ENCODE peak calls at places on chromosomes 5 and 9, in ten cellular contexts. N, K, Q, Z, X, Y, W, V, E and P are unnamed samples.
A peak's percentile ranks its signal among the peaks of the same experiment; 100 is the strongest.

GRCh38 chr5:78816143-78816765 is 167.7 kb upstream of the LHFPL2 start:
- DNase-seq in N (no peak), Z (no peak), X (no peak), E (no peak), V (no peak), Y (no peak), W (no peak), K (no peak), Q (no peak), P (peak; percentile 50)

GRCh38 chr5:10724799-10725507 is 36.1 kb downstream of the DAP start:
- DNase-seq in Q (no peak), Y (peak; percentile 76), E (no peak), V (peak; percentile 26), X (peak; percentile 65), W (peak; percentile 31), N (no peak), Z (peak; percentile 88), K (no peak), P (peak; percentile 95)

GRCh38 chr9:131657031-131657377 is 82.9 kb downstream of the RAPGEF1 start:
- DNase-seq in E (no peak), Q (no peak), Z (no peak), V (peak; percentile 47), K (no peak), W (no peak), Y (no peak), X (no peak), N (peak; percentile 61), P (no peak)

GRCh38 chr9:129073404-129073803 is 7.5 kb upstream of the DOLPP1 start:
- DNase-seq in W (no peak), N (no peak), Q (no peak), X (no peak), Y (no peak), V (no peak), E (no peak), Z (no peak), K (no peak), P (no peak)

GRCh38 chr5:61467766-61468482 is 135.9 kb downstream of the ZSWIM6 start:
- DNase-seq in X (no peak), Y (no peak), Z (peak; percentile 55), Q (no peak), K (no peak), N (no peak), V (no peak), W (no peak), E (no peak), P (peak; percentile 90)

GRCh38 chr9:127808347-127809001 is 5.8 kb downstream of the FPGS start:
- DNase-seq in K (no peak), Z (no peak), N (no peak), X (no peak), Q (no peak), W (no peak), V (no peak), Y (no peak), E (no peak), P (no peak)

GRCh38 chr9:3028535-3028934 is 184.6 kb upstream of the PUM3 start:
- DNase-seq in Z (no peak), X (no peak), W (no peak), Y (no peak), N (no peak), V (no peak), E (no peak), K (no peak), Q (no peak), P (peak; percentile 3)

GRCh38 chr5:55821731-55822512 is 29.2 kb upstream of the IL31RA start:
- DNase-seq in Q (peak; percentile 51), E (peak; percentile 40), Y (no peak), W (no peak), Z (peak; percentile 39), X (no peak), N (no peak), K (peak; percentile 77), V (no peak), P (peak; percentile 33)

GRCh38 chr5:83925952-83926351 is 205.3 kb upstream of the HAPLN1 start:
- DNase-seq in X (no peak), E (peak; percentile 21), Y (no peak), Z (no peak), W (no peak), N (no peak), K (no peak), Q (no peak), V (no peak), P (peak; percentile 30)

GRCh38 chr5:128216860-128217531 is 133.4 kb downstream of the SLC12A2 start:
- DNase-seq in E (no peak), N (no peak), X (peak; percentile 28), V (no peak), Z (peak; percentile 97), Q (no peak), K (no peak), Y (no peak), W (no peak), P (peak; percentile 95)

GRCh38 chr9:135716045-135716444 is 14.1 kb downstream of the KCNT1 start:
- DNase-seq in Y (no peak), N (no peak), K (no peak), X (no peak), E (no peak), Q (no peak), W (no peak), Z (no peak), V (no peak), P (no peak)
- H3K27me3 ChIP-seq in Y (no peaks in the 10 kb centered on the region), N (no peaks in the 10 kb centered on the region), K (peaks cover 11% of the 10 kb centered on the region), X (peaks cover 89% of the 10 kb centered on the region), E (peaks cover 35% of the 10 kb centered on the region), Q (peaks cover 6% of the 10 kb centered on the region), W (no peaks in the 10 kb centered on the region), Z (peaks cover 22% of the 10 kb centered on the region), V (peaks cover 72% of the 10 kb centered on the region), P (peaks cover 8% of the 10 kb centered on the region)

DNA sequence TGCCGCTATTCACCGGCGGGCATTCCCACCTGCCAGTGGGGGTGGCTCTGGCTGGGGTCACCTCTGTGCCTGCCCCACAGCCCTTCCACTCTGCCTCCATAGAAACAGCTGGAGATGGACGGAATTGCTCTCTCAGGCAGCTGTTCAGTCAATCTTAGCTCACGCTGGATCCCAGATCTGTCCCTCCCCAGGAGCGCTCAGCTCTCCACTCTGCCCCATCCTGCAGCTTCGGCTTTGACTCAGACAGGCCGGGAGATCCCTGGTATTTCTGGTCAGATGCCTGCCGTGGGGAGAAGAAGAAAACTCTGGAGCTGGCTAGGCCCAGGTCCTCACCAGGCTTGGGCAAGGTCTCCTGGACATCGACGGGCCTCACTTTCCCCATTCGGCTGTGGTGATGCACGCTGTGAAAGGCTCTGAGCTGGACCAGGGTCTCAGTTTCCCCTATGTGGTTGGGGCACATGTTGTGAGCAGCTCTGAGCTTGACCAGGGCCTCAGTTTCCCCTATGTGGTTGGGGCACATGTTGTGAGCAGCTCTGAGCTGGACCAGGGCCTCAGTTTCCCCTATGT is 7.6 kb upstream of the SLC9A3 start:
- DNase-seq in Z (no peak), K (peak; percentile 37), X (no peak), W (no peak), N (no peak), V (no peak), E (no peak), Y (no peak), Q (no peak), P (no peak)
- H3K27me3 ChIP-seq in Z (peaks cover 42% of the 10 kb centered on the region), K (peaks cover 73% of the 10 kb centered on the region), X (peaks cover 94% of the 10 kb centered on the region), W (no peaks in the 10 kb centered on the region), N (peaks cover 8% of the 10 kb centered on the region), V (peaks cover 87% of the 10 kb centered on the region), E (peaks cover 38% of the 10 kb centered on the region), Y (peaks cover 14% of the 10 kb centered on the region), Q (peaks cover 17% of the 10 kb centered on the region), P (peaks cover 25% of the 10 kb centered on the region)

DNA sequence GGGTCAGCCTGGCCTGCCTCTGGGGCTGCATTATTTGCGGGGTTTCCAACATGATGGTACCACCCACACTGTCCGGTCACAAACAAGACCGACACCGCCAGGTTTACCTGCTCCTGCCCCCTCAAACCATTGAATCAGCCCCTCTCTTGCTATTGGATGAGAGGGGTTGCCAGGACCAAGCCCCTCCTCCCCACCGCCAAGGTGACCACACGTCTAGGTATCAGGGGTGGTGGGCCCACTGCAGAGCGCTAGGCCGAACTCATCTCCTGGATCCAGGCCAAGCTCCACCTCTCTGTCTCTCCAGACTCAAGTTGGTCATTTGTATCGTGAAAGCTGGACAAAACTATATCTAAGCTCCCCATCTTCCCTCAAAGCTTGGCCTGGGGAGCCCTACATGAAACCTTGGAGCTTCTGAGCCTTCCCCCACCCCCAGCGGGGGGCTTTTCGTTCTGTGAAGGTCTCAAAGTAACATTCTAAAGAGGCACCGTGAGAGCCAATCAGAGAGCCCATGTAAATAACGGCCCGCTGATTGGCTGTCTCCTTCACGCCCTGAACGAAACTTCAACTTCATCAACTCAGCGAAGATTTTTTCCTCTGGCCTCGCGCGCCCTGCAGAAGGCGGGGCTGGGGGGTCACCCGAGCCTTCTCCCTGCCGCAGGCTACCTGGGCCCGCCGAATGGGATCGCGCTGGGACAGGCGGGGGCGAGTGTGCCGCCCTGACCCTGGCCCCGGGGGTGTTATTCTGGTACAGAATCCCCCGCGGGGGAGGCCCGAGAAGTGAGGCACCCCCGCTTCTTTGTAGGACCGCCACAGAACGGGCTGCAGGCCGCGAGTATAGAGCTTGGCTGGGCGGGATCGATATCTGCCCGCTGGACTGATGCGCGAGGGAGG is 49.6 kb upstream of the PSD2 start:
- DNase-seq in W (peak; percentile 63), E (peak; percentile 81), Z (peak; percentile 89), N (peak; percentile 64), K (peak; percentile 89), X (peak; percentile 56), Y (peak; percentile 87), V (peak; percentile 66), Q (peak; percentile 96), P (peak; percentile 66)
- H3K27me3 ChIP-seq in W (peaks cover 16% of the 10 kb centered on the region), E (peaks cover 17% of the 10 kb centered on the region), Z (no peaks in the 10 kb centered on the region), N (no peaks in the 10 kb centered on the region), K (peaks cover 24% of the 10 kb centered on the region), X (peaks cover 47% of the 10 kb centered on the region), Y (peaks cover 18% of the 10 kb centered on the region), V (peaks cover 48% of the 10 kb centered on the region), Q (peaks cover 18% of the 10 kb centered on the region), P (peaks cover 12% of the 10 kb centered on the region)

GRCh38 chr9:91144782-91145181 is 216.9 kb downstream of the AUH start:
- DNase-seq in N (no peak), Z (peak; percentile 84), Y (no peak), K (no peak), X (no peak), Q (no peak), V (no peak), E (no peak), W (no peak), P (no peak)

GRCh38 chr9:91141407-91141973 is 220.2 kb downstream of the AUH start:
- DNase-seq in W (no peak), V (no peak), N (no peak), Z (no peak), Y (no peak), E (no peak), K (no peak), Q (no peak), X (no peak), P (no peak)

GRCh38 chr9:91143642-91144041 is 218.1 kb downstream of the AUH start:
- DNase-seq in K (no peak), N (no peak), Y (no peak), W (no peak), V (no peak), X (no peak), E (no peak), Q (no peak), Z (peak; percentile 34), P (no peak)

GRCh38 chr9:91145496-91145895 is 216.2 kb downstream of the AUH start:
- DNase-seq in Z (no peak), K (no peak), V (no peak), X (no peak), Q (no peak), E (no peak), N (no peak), W (no peak), Y (no peak), P (no peak)

DNA sequence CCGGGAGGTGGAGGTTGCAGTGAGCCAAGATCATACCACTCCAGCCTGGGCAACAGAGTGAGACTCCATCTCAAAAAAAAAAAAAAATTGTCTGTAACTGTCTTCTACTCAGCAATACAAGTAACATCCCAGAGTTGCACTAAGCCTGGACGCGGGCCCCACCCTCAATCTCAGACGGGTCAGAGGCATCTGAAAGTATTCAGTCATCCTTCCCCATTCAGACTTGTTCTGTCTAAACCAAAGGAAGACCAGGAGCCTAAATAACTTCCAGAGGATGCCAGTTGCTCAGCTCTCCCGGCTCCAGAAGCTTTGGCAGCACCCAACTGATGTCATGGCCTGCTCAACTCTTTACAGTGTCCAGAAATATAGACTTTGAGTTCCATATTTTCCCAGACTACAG is 218.6 kb downstream of the AUH start:
- DNase-seq in V (no peak), W (no peak), K (no peak), Q (no peak), Y (no peak), E (no peak), X (no peak), Z (no peak), N (no peak), P (no peak)
- H3K27me3 ChIP-seq in V (no peaks in the 10 kb centered on the region), W (no peaks in the 10 kb centered on the region), K (no peaks in the 10 kb centered on the region), Q (no peaks in the 10 kb centered on the region), Y (no peaks in the 10 kb centered on the region), E (no peaks in the 10 kb centered on the region), X (no peaks in the 10 kb centered on the region), Z (no peaks in the 10 kb centered on the region), N (no peaks in the 10 kb centered on the region), P (no peaks in the 10 kb centered on the region)